ENCODE peak calls at places on chromosomes 7 and 10, in five cellular contexts. Y is prostate gland, U is uterus, X is A549, E is suprapubic skin. B is an unnamed sample. For H3K4me1, the result is how much of the 10 kb centered on the place peaks cover.

GRCh38 chr10:7251696-7252465 is 159.0 kb downstream of the SFMBT2 start:
- DNase-seq in Y (no peak), U (no peak), X (no peak), E (no peak), B (no peak)

GRCh38 chr7:69062020-69062760 is 536.1 kb upstream of the AUTS2 start:
- DNase-seq in Y (no peak), U (no peak), X (no peak), E (no peak), B (no peak)

GRCh38 chr7:128940494-128941322 is 3.0 kb downstream of the IRF5 start:
- DNase-seq in Y (no peak), U (no peak), X (no peak), E (peak), B (no peak)

GRCh38 chr10:6464862-6465430 is 115.1 kb downstream of the PRKCQ start:
- DNase-seq in Y (no peak), U (no peak), X (no peak), E (no peak), B (no peak)

GRCh38 chr7:27680610-27681009 is 17.9 kb upstream of the HIBADH start:
- DNase-seq in Y (no peak), U (no peak), X (no peak), E (no peak), B (no peak)

GRCh38 chr7:106039486-106040060 is 72.5 kb downstream of the SYPL1 start:
- DNase-seq in Y (no peak), U (peak), X (no peak), E (no peak), B (peak)

GRCh38 chr10:111410740-111411139 is 333.9 kb downstream of the ADRA2A start:
- DNase-seq in Y (no peak), U (no peak), X (no peak), E (no peak), B (no peak)

GRCh38 chr7:81484266-81484665 is 285.6 kb downstream of the HGF start:
- DNase-seq in Y (no peak), U (peak), X (no peak), E (no peak), B (peak)

GRCh38 chr10:78832281-78832680 is 236.5 kb upstream of the ZMIZ1 start:
- DNase-seq in Y (no peak), U (no peak), X (no peak), E (no peak), B (no peak)

GRCh38 chr7:2939193-2939885 is 95.2 kb upstream of the GNA12 start:
- DNase-seq in Y (no peak), U (no peak), X (no peak), E (peak), B (no peak)

GRCh38 chr10:21052072-21052708 is 155.1 kb upstream of the NEBL start:
- DNase-seq in Y (no peak), U (no peak), X (no peak), E (no peak), B (no peak)

GRCh38 chr7:76300210-76300731 is 2.2 kb upstream of the HSPB1 start:
- DNase-seq in Y (peak), U (peak), X (no peak), E (no peak), B (no peak)

GRCh38 chr7:116522247-116522646 is 2.6 kb upstream of the CAV1 start:
- DNase-seq in Y (no peak), U (no peak), X (no peak), E (no peak), B (no peak)

GRCh38 chr10:3077506-3077905 is 10.2 kb downstream of the PFKP start:
- DNase-seq in Y (no peak), U (no peak), X (no peak), E (no peak), B (no peak)

GRCh38 chr7:151051108-151051507 is 2.8 kb downstream of the ASIC3 start:
- DNase-seq in Y (no peak), U (no peak), X (no peak), E (no peak), B (peak)

GRCh38 chr7:12064716-12065115 is 146.4 kb upstream of the TMEM106B start:
- DNase-seq in Y (no peak), U (no peak), X (no peak), E (no peak), B (no peak)

GRCh38 chr7:12066004-12066403 is 145.1 kb upstream of the TMEM106B start:
- DNase-seq in Y (no peak), U (no peak), X (no peak), E (no peak), B (no peak)

GRCh38 chr7:12066561-12066960 is 144.5 kb upstream of the TMEM106B start:
- DNase-seq in Y (no peak), U (no peak), X (no peak), E (no peak), B (no peak)

GRCh38 chr7:12056977-12057376 is 154.1 kb upstream of the TMEM106B start:
- DNase-seq in Y (no peak), U (no peak), X (no peak), E (no peak), B (no peak)

DNA sequence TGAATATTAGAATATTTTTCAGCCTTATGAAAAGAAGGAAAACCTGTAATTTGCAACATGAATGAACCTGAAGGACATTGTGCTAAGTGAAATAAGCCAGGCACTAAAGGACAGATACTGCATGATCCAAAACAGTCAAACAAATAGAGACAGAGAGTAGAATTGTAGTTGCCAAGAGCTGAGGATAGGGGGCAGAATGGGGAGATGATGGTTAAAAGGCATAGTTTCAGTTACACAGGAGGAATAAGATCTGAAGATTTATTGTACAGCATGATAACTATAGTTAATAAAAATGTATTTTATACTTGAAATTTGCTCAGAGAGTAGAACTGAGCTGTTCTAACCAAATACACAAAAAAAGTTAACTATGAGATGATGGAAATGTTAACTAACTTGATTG is 149.0 kb upstream of the TMEM106B start:
- DNase-seq in Y (no peak), U (no peak), X (no peak), E (no peak), B (no peak)
- TF ChIP-seq CTCF in Y (no peak), U (no peak), X (no peak), E (no peak), B (no peak)

GRCh38 chr10:114521250-114521649 is 116.9 kb upstream of the AFAP1L2 start:
- DNase-seq in Y (no peak), U (no peak), X (no peak), E (no peak), B (no peak)
- H3K4me1 ChIP-seq in Y (under half), U (under half), X (half or more), E (half or more), B (under half)

GRCh38 chr7:20214787-20215669 is 2.2 kb downstream of the MACC1 start:
- DNase-seq in Y (no peak), U (no peak), X (no peak), E (no peak), B (no peak)
- TF ChIP-seq POLR2A in Y (no peak), U (no peak), X (no peak), E (no peak), B (no peak)

DNA sequence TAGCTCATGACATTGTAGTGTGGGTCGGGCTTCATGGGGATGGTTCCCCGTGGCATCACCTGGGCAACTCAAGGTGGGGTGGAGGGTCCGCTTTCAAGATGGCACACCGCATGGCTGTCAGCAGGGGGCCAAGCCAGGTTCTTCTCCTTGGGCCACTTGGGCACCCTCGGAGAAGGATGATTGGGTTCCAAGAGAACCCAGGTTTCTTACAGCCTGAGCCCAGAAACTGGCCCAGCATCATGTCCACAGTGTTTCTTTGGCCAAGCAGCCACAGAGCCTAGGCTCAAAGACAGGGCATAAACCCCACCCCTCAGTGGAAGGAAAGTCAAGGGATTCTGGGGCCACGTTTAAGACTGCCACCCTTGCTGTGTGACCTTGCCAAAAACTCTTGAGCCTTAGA is 110.6 kb downstream of the PTPN20 start:
- DNase-seq in Y (no peak), U (no peak), X (peak), E (no peak), B (no peak)
- TF ChIP-seq CTCF in Y (no peak), U (no peak), X (no peak), E (no peak), B (no peak)

GRCh38 chr7:26195182-26195581 is 5.4 kb downstream of the HNRNPA2B1 start:
- DNase-seq in Y (no peak), U (no peak), X (no peak), E (no peak), B (no peak)
- H3K4me1 ChIP-seq in Y (under half), U (under half), X (half or more), E (half or more), B (under half)